ENCODE peak calls at places on chromosomes 5 and 9, in nine cellular contexts. Y, K, I, P, G, Q, M, W and X are unnamed samples.

GRCh38 chr5:114191441-114191840 is 170.4 kb upstream of the KCNN2 start:
- DNase-seq in G (no peak), I (no peak), Q (no peak), P (peak; percentile 54), Y (no peak), K (no peak), M (no peak), W (no peak), X (no peak)

GRCh38 chr9:79193506-79194223 is 378.1 kb upstream of the TLE4 start:
- DNase-seq in K (no peak), Q (no peak), P (no peak), G (no peak), I (no peak), M (no peak), W (no peak), Y (no peak), X (no peak)

GRCh38 chr9:5425006-5425628 is 12.6 kb downstream of the PLGRKT start:
- DNase-seq in G (no peak), K (peak; percentile 6), W (peak; percentile 50), Q (peak; percentile 35), M (no peak), I (peak; percentile 48), Y (peak; percentile 8), P (peak; percentile 56), X (no peak)

GRCh38 chr9:120567874-120568273 is 12.1 kb downstream of the CDK5RAP2 start:
- DNase-seq in Q (no peak), I (no peak), Y (no peak), P (no peak), W (no peak), K (no peak), G (no peak), M (no peak), X (no peak)

GRCh38 chr5:9358961-9359686 is 186.8 kb downstream of the SEMA5A start:
- DNase-seq in P (peak; percentile 83), Q (peak; percentile 74), K (peak; percentile 91), G (no peak), M (no peak), Y (no peak), I (peak; percentile 87), W (peak; percentile 79), X (no peak)

GRCh38 chr5:144332265-144332664 is 161.6 kb downstream of the KCTD16 start:
- DNase-seq in M (no peak), G (no peak), P (peak; percentile 13), Y (no peak), K (no peak), W (no peak), I (peak; percentile 13), Q (peak; percentile 8), X (no peak)

GRCh38 chr5:68396722-68397121 is 181.2 kb downstream of the PIK3R1 start:
- DNase-seq in Q (no peak), P (no peak), Y (no peak), I (peak; percentile 49), K (no peak), G (no peak), M (no peak), W (peak; percentile 99), X (no peak)

GRCh38 chr5:148902478-148902877 is 76.1 kb downstream of the ADRB2 start:
- DNase-seq in M (no peak), K (no peak), G (no peak), P (no peak), Q (no peak), W (no peak), I (no peak), Y (no peak), X (no peak)

GRCh38 chr5:148228392-148228984 is 9.8 kb upstream of the MARCOL start:
- DNase-seq in M (no peak), W (no peak), K (no peak), Q (no peak), P (no peak), G (no peak), I (no peak), Y (no peak), X (no peak)

GRCh38 chr5:103466494-103466893 is 96.1 kb downstream of the NUDT12 start:
- DNase-seq in P (peak; percentile 82), M (no peak), G (no peak), K (peak; percentile 12), Q (no peak), I (peak; percentile 80), Y (no peak), W (peak; percentile 28), X (no peak)

GRCh38 chr5:57671371-57671770 is 188.8 kb upstream of the ACTBL2 start:
- DNase-seq in M (no peak), G (no peak), P (no peak), Y (no peak), I (no peak), K (no peak), Q (no peak), W (no peak), X (no peak)

GRCh38 chr9:90198956-90199355 is 443.7 kb downstream of the DIRAS2 start:
- DNase-seq in K (no peak), Q (no peak), I (no peak), P (no peak), W (no peak), G (no peak), M (no peak), Y (no peak), X (no peak)

GRCh38 chr5:167155387-167156051 is 1135.9 kb upstream of the WWC1 start:
- DNase-seq in I (no peak), G (no peak), K (no peak), W (no peak), P (no peak), Y (no peak), Q (no peak), M (no peak), X (no peak)

GRCh38 chr5:122743231-122743630 is 31.6 kb upstream of the SNX2 start:
- DNase-seq in M (no peak), Q (no peak), I (no peak), K (no peak), Y (no peak), G (no peak), P (no peak), W (no peak), X (no peak)

GRCh38 chr5:179416906-179417470 is 71.7 kb upstream of the ADAMTS2 start:
- DNase-seq in Y (no peak), K (no peak), I (no peak), Q (no peak), M (no peak), P (no peak), W (no peak), G (no peak), X (no peak)

GRCh38 chr9:114958021-114958846 is 27.8 kb upstream of the TNFSF8 start:
- DNase-seq in K (peak; percentile 13), W (no peak), P (peak; percentile 23), M (no peak), Q (no peak), G (no peak), I (peak; percentile 33), Y (no peak), X (peak; percentile 36)

GRCh38 chr5:45110399-45110798 is 301.7 kb downstream of the MRPS30 start:
- DNase-seq in P (no peak), G (no peak), W (no peak), M (no peak), Y (no peak), K (no peak), I (no peak), Q (no peak), X (no peak)

GRCh38 chr9:121376214-121376830 is 6.3 kb upstream of the STOM start:
- DNase-seq in Q (no peak), I (peak; percentile 64), G (no peak), Y (no peak), M (no peak), P (peak; percentile 58), K (no peak), W (no peak), X (no peak)

GRCh38 chr5:127092690-127093089 is 19.4 kb upstream of the C5orf63 start:
- DNase-seq in K (peak; percentile 70), Q (peak; percentile 51), W (no peak), G (no peak), I (peak; percentile 66), P (peak; percentile 71), M (no peak), Y (no peak), X (no peak)

GRCh38 chr5:142926549-142926948 is 156.4 kb downstream of the ARHGAP26 start:
- DNase-seq in Y (no peak), K (no peak), W (no peak), I (no peak), G (no peak), P (no peak), Q (no peak), M (no peak), X (no peak)

GRCh38 chr9:18396102-18396728 is 77.7 kb upstream of the ADAMTSL1 start:
- DNase-seq in P (peak; percentile 61), K (no peak), M (no peak), G (no peak), Y (peak; percentile 33), W (peak; percentile 50), I (peak; percentile 61), Q (peak; percentile 13), X (no peak)

GRCh38 chr5:159337291-159337974 is 7.1 kb upstream of the IL12B start:
- DNase-seq in I (peak; percentile 69), Y (no peak), M (no peak), Q (peak; percentile 97), K (peak; percentile 92), G (no peak), W (peak; percentile 79), P (peak; percentile 82), X (no peak)

GRCh38 chr9:79403495-79403894 is 168.3 kb upstream of the TLE4 start:
- DNase-seq in P (no peak), M (no peak), I (no peak), G (no peak), W (no peak), Y (no peak), Q (no peak), K (no peak), X (no peak)

GRCh38 chr5:163976691-163977090 is 471.3 kb downstream of the MAT2B start:
- DNase-seq in Q (no peak), G (no peak), Y (no peak), I (peak; percentile 50), W (peak; percentile 43), P (peak; percentile 55), K (no peak), M (no peak), X (no peak)

GRCh38 chr5:40555886-40556285 is 123.8 kb upstream of the PTGER4 start:
- DNase-seq in K (no peak), W (no peak), I (no peak), Y (no peak), M (no peak), G (no peak), Q (no peak), P (no peak), X (no peak)

GRCh38 chr5:167699434-167699833 is 592.0 kb upstream of the WWC1 start:
- DNase-seq in K (peak; percentile 99), W (peak; percentile 100), P (peak; percentile 99), G (no peak), I (peak; percentile 99), Y (peak; percentile 50), Q (peak; percentile 100), M (no peak), X (no peak)

GRCh38 chr5:180586870-180587269 is 4.4 kb downstream of the SCGB3A1 start:
- DNase-seq in P (no peak), G (no peak), I (no peak), W (no peak), Y (no peak), K (no peak), M (no peak), Q (no peak), X (no peak)

GRCh38 chr5:19866088-19866446 is 121.9 kb downstream of the CDH18 start:
- DNase-seq in M (no peak), P (no peak), G (no peak), W (no peak), K (no peak), Y (no peak), I (no peak), Q (no peak), X (no peak)

GRCh38 chr5:9888517-9888916 is 258.4 kb upstream of the TAS2R1 start:
- DNase-seq in Y (no peak), I (peak; percentile 71), P (peak; percentile 90), M (no peak), K (peak; percentile 71), W (peak; percentile 78), Q (peak; percentile 84), G (no peak), X (no peak)

GRCh38 chr5:168712280-168712924 is 133.2 kb upstream of the PANK3 start:
- DNase-seq in P (peak; percentile 99), Y (no peak), G (no peak), Q (peak; percentile 97), K (peak; percentile 98), I (peak; percentile 97), W (peak; percentile 97), M (no peak), X (no peak)

GRCh38 chr9:78298046-78298511 is 1.2 kb downstream of the PSAT1 start:
- DNase-seq in K (no peak), I (no peak), M (no peak), G (no peak), Q (no peak), Y (peak; percentile 55), P (peak; percentile 17), W (peak; percentile 5), X (no peak)